ENCODE peak calls at places on chromosomes 5 and 9, in eight cellular contexts. T is T-cell, A is NCI-H2171, E is NAMALWA, Z is left cardiac atrium, P is ACHN, W is T1000, M is cardiac septum. S is an unnamed sample.

GRCh38 chr9:91119147-91119546 is 242.6 kb downstream of the AUH start:
- DNase-seq in T (no peak), A (no peak), E (no peak), Z (no peak), P (no peak), W (no peak), M (no peak), S (no peak)

GRCh38 chr5:159209438-159210305 is at the start of gene RNF145:
- DNase-seq in T (peak), A (peak), E (peak), Z (peak), P (peak), W (peak), M (peak), S (peak)

GRCh38 chr5:78288246-78288645 is 6.3 kb downstream of the AP3B1 start:
- DNase-seq in T (no peak), A (no peak), E (no peak), Z (no peak), P (no peak), W (no peak), M (no peak), S (no peak)

GRCh38 chr9:13279284-13280162 is at the start of gene MPDZ:
- DNase-seq in T (no peak), A (peak), E (no peak), Z (peak), P (peak), W (peak), M (peak), S (no peak)

GRCh38 chr9:35112257-35113020 is 3.2 kb downstream of the ATOSB start:
- DNase-seq in T (no peak), A (no peak), E (no peak), Z (peak), P (peak), W (no peak), M (no peak), S (no peak)

GRCh38 chr5:95816803-95817202 is 5.7 kb downstream of the GLRX start:
- DNase-seq in T (no peak), A (no peak), E (no peak), Z (no peak), P (no peak), W (no peak), M (no peak), S (no peak)

GRCh38 chr5:32461441-32462120 is 17.0 kb upstream of the ZFR start:
- DNase-seq in T (no peak), A (no peak), E (no peak), Z (no peak), P (no peak), W (no peak), M (no peak), S (no peak)

GRCh38 chr9:77793909-77794308 is 145.8 kb upstream of the GNA14 start:
- DNase-seq in T (no peak), A (no peak), E (no peak), Z (no peak), P (peak), W (no peak), M (no peak), S (no peak)

GRCh38 chr5:143572270-143572669 is 168.8 kb upstream of the NR3C1 start:
- DNase-seq in T (no peak), A (no peak), E (no peak), Z (no peak), P (no peak), W (no peak), M (no peak), S (no peak)

GRCh38 chr5:137622850-137623249 is 113.0 kb downstream of the KLHL3 start:
- DNase-seq in T (no peak), A (no peak), E (no peak), Z (peak), P (no peak), W (no peak), M (peak), S (no peak)

GRCh38 chr5:179285236-179285635 is 60.0 kb downstream of the ADAMTS2 start:
- DNase-seq in T (no peak), A (no peak), E (no peak), Z (peak), P (no peak), W (no peak), M (no peak), S (no peak)

GRCh38 chr9:98117984-98118639 is 910 bp downstream of the TRIM14 start:
- DNase-seq in T (peak), A (no peak), E (peak), Z (no peak), P (peak), W (no peak), M (no peak), S (peak)

GRCh38 chr9:107051392-107051791 is 188.4 kb downstream of the ZNF462 start:
- DNase-seq in T (no peak), A (no peak), E (no peak), Z (no peak), P (no peak), W (no peak), M (no peak), S (no peak)

S was measured in CD4-positive, alpha-beta memory T cell.